ENCODE peak calls at places on chromosomes 2 and 18, in six cellular contexts. Q is K562, V is HCT116, S is SK-N-SH, W is HepG2, U is GM12878. X is an unnamed sample.
A peak's percentile ranks its signal among the peaks of the same experiment; 100 is the strongest.

GRCh38 chr2:197146995-197147394 is 163.6 kb downstream of the ANKRD44 start:
- DNase-seq in S (no peak), V (no peak), U (no peak), W (no peak), Q (no peak), X (no peak)

GRCh38 chr2:73292906-73293533 is 328 bp downstream of the EGR4 start:
- DNase-seq in U (no peak), V (no peak), S (peak; percentile 61), W (no peak), Q (no peak), X (no peak)

GRCh38 chr2:115083216-115083615 is 640.8 kb downstream of the DPP10 start:
- DNase-seq in U (no peak), V (no peak), S (peak; percentile 4), Q (no peak), W (no peak), X (no peak)

GRCh38 chr2:172970660-172971059 is 105.0 kb upstream of the MAP3K20 start:
- DNase-seq in V (no peak), U (no peak), W (no peak), S (no peak), Q (no peak), X (no peak)

GRCh38 chr18:79384151-79384807 is 11.5 kb upstream of the NFATC1 start:
- DNase-seq in S (peak; percentile 39), V (no peak), Q (no peak), W (no peak), U (no peak), X (no peak)

GRCh38 chr2:39033980-39034379 is 86.9 kb downstream of the SOS1 start:
- DNase-seq in W (no peak), V (no peak), Q (no peak), U (no peak), S (no peak), X (no peak)

GRCh38 chr2:196268022-196268421 is 96.6 kb upstream of the STK17B start:
- DNase-seq in U (no peak), S (no peak), W (no peak), Q (no peak), V (no peak), X (no peak)

GRCh38 chr18:7684966-7685365 is 117.8 kb downstream of the PTPRM start:
- DNase-seq in W (no peak), Q (no peak), V (no peak), S (no peak), U (no peak), X (no peak)

GRCh38 chr2:95026471-95027368 is 1.2 kb downstream of the MAL start:
- DNase-seq in Q (no peak), U (no peak), W (no peak), S (no peak), V (no peak), X (no peak)

GRCh38 chr2:203579131-203579643 is 44.1 kb upstream of the RAPH1 start:
- DNase-seq in V (peak; percentile 93), Q (no peak), U (peak; percentile 63), W (no peak), S (no peak), X (no peak)

GRCh38 chr2:69200107-69200520 is 186.9 kb downstream of the GFPT1 start:
- DNase-seq in S (no peak), Q (no peak), U (no peak), V (no peak), W (peak; percentile 81), X (no peak)

GRCh38 chr2:123953848-123954247 is 71.2 kb upstream of the CNTNAP5 start:
- DNase-seq in Q (no peak), V (no peak), U (no peak), S (no peak), W (no peak), X (no peak)

GRCh38 chr2:26148501-26148900 is 24.4 kb upstream of the GAREM2 start:
- DNase-seq in S (no peak), Q (no peak), V (no peak), U (no peak), W (no peak), X (no peak)

DNA sequence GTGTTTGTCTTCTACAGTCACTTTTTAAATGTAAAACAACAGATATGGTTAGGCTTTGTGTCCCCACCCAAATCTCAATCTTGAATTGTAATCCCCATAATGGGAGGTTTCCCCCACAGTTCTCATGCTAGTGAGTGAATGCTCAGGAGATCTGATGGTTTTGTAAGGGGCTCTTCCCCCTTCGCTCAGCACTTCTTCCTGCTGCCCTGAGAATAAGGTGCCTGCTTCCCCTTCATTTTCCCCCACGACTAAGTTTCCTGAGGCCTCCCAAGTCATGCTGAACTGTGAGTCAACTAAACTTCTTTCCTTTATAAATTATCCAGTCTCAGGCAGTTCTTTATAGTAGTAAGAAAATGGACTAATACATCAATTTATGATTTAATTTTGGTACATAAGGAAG is 118.0 kb upstream of the SNTG2 start:
- DNase-seq in Q (no peak), S (no peak), V (no peak), W (no peak), U (no peak), X (no peak)
- TF ChIP-seq YY1 in Q (no peak), S (no peak), V (no peak), W (no peak), U (no peak), X (no peak)

GRCh38 chr18:44624052-44624451 is 56.6 kb upstream of the SETBP1 start:
- DNase-seq in V (no peak), S (no peak), Q (no peak), W (no peak), U (no peak), X (no peak)
- H3K4me1 ChIP-seq in V (no peaks in the 10 kb centered on the region), S (peaks cover 9% of the 10 kb centered on the region), Q (no peaks in the 10 kb centered on the region), W (no peaks in the 10 kb centered on the region), U (no peaks in the 10 kb centered on the region), X (no peaks in the 10 kb centered on the region)

DNA sequence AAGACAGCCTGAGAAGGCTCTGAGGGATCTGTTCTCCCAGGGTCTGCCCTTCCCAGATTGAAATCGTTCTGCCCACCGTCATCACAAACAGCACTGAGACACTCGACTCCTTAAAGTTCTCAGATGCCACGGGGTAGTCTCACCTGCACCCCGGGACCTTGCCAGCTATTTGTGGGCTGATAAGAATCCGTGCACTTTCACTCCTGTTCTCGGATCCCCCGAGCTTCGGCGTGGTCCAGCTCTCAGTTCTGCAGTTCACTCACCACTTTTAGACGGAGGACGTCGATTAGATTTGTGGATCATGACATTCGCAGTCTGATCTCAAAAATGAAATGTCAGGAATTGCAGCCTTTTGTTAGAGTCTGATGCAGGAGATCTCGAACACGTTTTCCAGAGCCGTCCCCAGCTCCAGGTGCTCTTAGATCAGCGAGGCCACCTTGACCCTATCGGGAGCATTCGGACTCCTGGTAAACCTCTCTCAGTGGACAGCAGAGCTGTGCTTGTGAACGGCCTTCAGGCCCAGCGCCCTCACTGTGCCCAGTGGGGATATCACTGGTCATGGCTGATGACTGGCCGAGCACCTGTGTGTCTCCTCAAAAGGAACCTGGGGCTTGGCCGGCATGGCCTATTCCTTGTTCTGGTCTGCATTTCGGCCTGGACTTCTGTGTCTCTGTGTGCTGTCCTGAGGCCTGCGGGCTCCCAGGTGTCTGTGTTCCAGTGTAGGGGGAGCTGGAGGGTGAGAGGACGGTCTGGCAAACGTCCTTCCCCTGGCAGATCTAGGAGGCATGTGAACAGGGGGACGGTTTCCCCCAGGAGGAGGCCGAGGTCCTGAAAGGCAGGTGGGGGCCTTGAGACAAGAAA is 43.2 kb downstream of the TWIST2 start:
- DNase-seq in S (no peak), W (no peak), U (no peak), V (no peak), Q (no peak), X (no peak)
- H3K4me3 ChIP-seq in S (no peak overlapping the region), W (no peak overlapping the region), U (no peak overlapping the region), V (no peak overlapping the region), Q (no peak overlapping the region), X (no peak overlapping the region)

DNA sequence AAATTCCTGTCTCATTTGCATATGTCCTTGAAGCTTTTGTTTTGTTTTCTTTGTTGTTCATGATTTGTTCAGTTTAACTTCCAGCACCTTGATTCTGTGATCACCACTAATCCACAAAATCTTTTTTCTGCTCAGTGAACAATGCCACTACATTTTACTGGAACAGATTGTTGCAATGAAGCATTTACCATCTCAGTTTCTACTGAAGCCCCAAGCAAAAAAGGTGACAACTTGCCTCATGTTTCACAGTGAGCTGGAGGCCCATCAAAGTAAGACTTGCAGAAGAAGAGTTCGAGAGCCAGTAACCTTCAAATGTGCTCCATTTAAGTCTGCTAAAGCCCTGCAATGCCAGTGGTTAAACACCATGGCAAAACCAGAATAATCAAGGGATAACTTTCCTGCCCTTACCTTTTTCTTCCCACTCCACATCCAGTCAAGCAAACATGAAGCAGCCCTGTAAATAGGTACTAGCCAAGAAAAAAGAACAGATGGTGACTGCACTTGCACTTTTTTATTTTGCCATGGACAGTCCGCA is 25.7 kb upstream of the PDE1A start:
- DNase-seq in S (no peak), Q (no peak), W (no peak), U (no peak), V (no peak), X (no peak)
- TF ChIP-seq YY1 in S (no peak), Q (no peak), W (no peak), U (no peak), V (no peak), X (no peak)

DNA sequence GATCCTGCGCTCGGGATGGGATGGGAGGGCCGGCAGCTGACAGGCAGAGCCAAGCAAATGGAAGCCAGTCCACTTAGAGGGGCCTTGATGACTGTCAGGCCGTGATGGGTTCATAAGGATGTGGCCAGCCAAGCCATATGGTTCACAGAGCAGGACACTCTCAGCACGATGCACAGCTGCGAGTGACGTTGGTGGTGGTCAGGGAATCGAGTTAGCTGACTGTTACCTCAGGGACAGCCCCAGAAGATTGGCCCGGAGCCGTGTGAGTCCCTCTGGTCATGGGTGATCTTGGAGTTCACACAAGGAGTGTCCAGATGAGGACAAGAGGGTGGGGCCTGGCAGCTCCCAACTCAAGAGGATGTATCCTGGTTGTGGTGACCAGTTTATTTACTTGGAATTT is 70.2 kb downstream of the TPGS2 start:
- DNase-seq in S (no peak), Q (no peak), U (no peak), V (no peak), W (no peak), X (no peak)
- H3K4me1 ChIP-seq in S (peaks cover 12% of the 10 kb centered on the region), Q (peaks cover 4% of the 10 kb centered on the region), U (no peaks in the 10 kb centered on the region), V (no peaks in the 10 kb centered on the region), W (peaks cover 6% of the 10 kb centered on the region), X (no peaks in the 10 kb centered on the region)

DNA sequence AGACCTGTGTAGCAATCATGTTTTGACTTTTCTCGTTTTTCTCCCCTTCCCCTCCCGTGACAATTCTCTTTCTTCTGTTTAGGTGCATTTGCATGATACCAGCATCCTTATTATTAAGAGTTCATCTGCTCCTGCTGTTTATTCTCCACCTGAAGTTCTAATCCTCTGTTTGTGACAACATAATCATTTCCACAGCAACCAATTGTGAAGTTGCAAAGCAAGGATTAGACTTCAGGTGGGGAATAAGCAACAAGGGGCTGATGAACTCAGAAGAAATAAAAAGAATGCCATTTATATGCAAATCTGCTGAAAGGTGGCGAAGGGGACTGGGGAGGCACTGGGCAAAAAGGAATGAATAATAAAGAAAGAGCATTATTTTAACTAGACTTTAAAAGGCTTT is 124.8 kb upstream of the LINC00305 start:
- DNase-seq in W (no peak), S (no peak), Q (no peak), V (no peak), U (no peak), X (peak; percentile 55)
- H3K4me3 ChIP-seq in W (no peak overlapping the region), S (no peak overlapping the region), Q (no peak overlapping the region), V (no peak overlapping the region), U (no peak overlapping the region), X (no peak overlapping the region)

GRCh38 chr2:207181526-207182274 is 16.0 kb upstream of the KLF7 start:
- DNase-seq in U (no peak), S (no peak), W (no peak), V (no peak), Q (no peak), X (no peak)
- TF ChIP-seq YY1 in U (no peak), S (no peak), W (no peak), V (no peak), Q (no peak), X (no peak)

X was measured in NT2/D1.